ENCODE peak calls at places on chromosomes 12 and 14, in four cellular contexts. U is IMR-90, T is mesenchymal stem cell, M is H9. E is an unnamed sample.
A peak's percentile ranks its signal among the peaks of the same experiment; 100 is the strongest.

GRCh38 chr14:61841145-61841544 is 78.9 kb downstream of the SNAPC1 start:
- DNase-seq in U (no peak), T (no peak), M (no peak), E (no peak)

GRCh38 chr14:30995674-30996073 is 29.8 kb upstream of the AP4S1 start:
- DNase-seq in U (no peak), T (no peak), M (no peak), E (no peak)

GRCh38 chr14:50402965-50403364 is 6.3 kb upstream of the CDKL1 start:
- DNase-seq in U (peak; percentile 56), T (no peak), M (no peak), E (no peak)

GRCh38 chr14:23401331-23401730 is 6.7 kb downstream of the MYH6 start:
- DNase-seq in U (no peak), T (no peak), M (no peak), E (no peak)

GRCh38 chr12:124747426-124748161 is 116.1 kb downstream of the SCARB1 start:
- DNase-seq in U (peak; percentile 92), T (peak; percentile 91), M (no peak), E (no peak)

GRCh38 chr12:121894633-121895032 is 6.0 kb downstream of the PSMD9 start:
- DNase-seq in U (peak; percentile 52), T (peak; percentile 60), M (peak; percentile 57), E (peak; percentile 69)

GRCh38 chr12:127555071-127555470 is 711.9 kb upstream of the TMEM132C start:
- DNase-seq in U (no peak), T (no peak), M (no peak), E (no peak)

GRCh38 chr12:108468149-108468968 is 46.7 kb upstream of the FICD start:
- DNase-seq in U (peak; percentile 20), T (peak; percentile 26), M (no peak), E (peak; percentile 66)

GRCh38 chr12:114662512-114663177 is 21.3 kb downstream of the TBX3 start:
- DNase-seq in U (peak; percentile 91), T (peak; percentile 86), M (peak; percentile 78), E (peak; percentile 82)

GRCh38 chr14:61502459-61503093 is 181.2 kb downstream of the PRKCH start:
- DNase-seq in U (no peak), T (no peak), M (peak; percentile 69), E (peak; percentile 90)

GRCh38 chr12:53145861-53146260 is 34.7 kb upstream of the ZNF740 start:
- DNase-seq in U (no peak), T (no peak), M (no peak), E (no peak)

GRCh38 chr12:97132270-97132669 is 225.2 kb downstream of the NEDD1 start:
- DNase-seq in U (no peak), T (no peak), M (no peak), E (no peak)

GRCh38 chr14:100900837-100901390 is 2.6 kb downstream of the RTL1 start:
- DNase-seq in U (no peak), T (peak; percentile 65), M (peak; percentile 76), E (peak; percentile 79)

GRCh38 chr12:55720071-55720564 is at the start of gene RDH5:
- DNase-seq in U (peak; percentile 89), T (no peak), M (no peak), E (no peak)
- H2BK15ac ChIP-seq in U (peak within 1 kb of the TSS; percentile 12), T (peak within 1 kb of the TSS; percentile 41), M (no peak within 1 kb of the TSS), E (no peak within 1 kb of the TSS)

DNA sequence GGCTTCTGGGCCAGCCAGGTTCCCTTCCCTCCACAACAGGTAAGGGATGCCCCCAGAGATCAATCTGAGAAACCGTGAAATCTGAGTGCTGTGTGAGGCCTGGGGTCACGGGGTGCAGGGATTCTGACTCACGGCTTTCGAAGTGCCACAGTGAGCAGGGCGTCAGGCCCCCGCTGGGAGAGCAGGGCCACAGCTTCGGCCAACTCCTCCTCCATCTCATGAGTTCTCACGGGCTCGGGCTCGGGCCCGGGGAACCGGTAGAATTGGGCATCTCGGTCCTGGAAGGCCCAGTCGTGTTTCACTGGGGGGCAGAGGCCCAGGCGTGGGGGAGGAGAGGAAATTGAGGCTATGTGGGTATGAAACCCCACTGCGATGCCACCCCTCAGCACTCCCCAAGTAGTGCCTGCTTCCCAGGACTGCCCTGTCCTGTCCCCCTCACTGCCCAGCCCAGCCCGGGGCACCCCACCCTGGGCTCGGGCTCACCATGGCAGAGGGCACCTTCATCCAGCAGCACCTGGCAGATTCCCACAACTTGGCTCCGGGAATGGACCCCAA is 7.7 kb downstream of the RAPGEF3 start:
- DNase-seq in U (no peak), T (no peak), M (no peak), E (no peak)
- H2BK15ac ChIP-seq in U (no peak overlapping the region), T (no peak overlapping the region), M (no peak overlapping the region), E (no peak overlapping the region)

DNA sequence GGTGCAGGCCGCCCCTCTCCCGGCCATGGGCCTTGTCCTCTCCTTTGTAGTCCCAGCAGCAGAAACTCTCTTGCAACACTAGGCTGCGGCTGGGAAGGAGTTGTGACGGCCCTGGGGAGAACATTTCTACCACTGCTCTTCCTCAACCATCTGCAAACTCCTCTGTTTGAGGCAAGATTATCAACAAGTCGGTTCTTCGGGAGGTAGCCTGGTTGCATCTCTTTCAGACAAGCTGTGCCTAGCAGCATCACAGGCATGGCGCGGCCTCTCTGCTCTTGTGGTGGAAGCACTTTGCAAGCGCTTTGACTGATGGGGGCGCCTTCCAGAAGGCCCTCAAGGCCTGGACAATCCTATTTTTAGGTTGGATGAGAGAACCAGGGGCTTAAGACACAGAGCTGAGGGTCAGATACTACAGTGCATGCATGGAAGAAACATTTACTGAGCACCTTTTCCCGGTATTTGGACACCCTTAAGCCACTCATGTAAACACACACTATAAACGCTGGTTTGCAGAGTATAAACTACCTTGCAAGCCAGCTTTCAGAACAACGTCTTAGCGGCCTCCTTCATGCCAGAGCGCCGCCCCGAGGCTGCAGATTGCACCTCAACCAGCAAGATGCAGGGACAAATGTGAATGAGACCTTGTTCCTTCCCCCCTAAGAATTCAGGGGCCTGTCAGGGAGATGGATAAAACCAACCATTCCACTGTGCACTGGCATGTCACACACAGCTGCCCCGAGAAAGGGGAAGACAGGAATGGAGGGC is 1.3 kb upstream of the PRIMA1 start:
- DNase-seq in U (no peak), T (no peak), M (peak; percentile 54), E (peak; percentile 65)
- H2BK15ac ChIP-seq in U (no peak overlapping the region), T (no peak overlapping the region), M (no peak overlapping the region), E (no peak overlapping the region)

GRCh38 chr12:71536279-71536938 is 96.8 kb downstream of the LGR5 start:
- DNase-seq in U (no peak), T (no peak), M (no peak), E (peak; percentile 26)
- H2BK15ac ChIP-seq in U (no peak overlapping the region), T (no peak overlapping the region), M (no peak overlapping the region), E (no peak overlapping the region)

GRCh38 chr12:32115404-32116104 is 8.9 kb downstream of the BICD1 start:
- DNase-seq in U (peak; percentile 100), T (peak; percentile 97), M (peak; percentile 22), E (no peak)

GRCh38 chr12:32124637-32125036 is 18.0 kb downstream of the BICD1 start:
- DNase-seq in U (no peak), T (no peak), M (no peak), E (no peak)

GRCh38 chr12:32120419-32120818 is 13.8 kb downstream of the BICD1 start:
- DNase-seq in U (peak; percentile 40), T (no peak), M (peak; percentile 4), E (peak; percentile 74)

GRCh38 chr12:32116897-32117296 is 10.2 kb downstream of the BICD1 start:
- DNase-seq in U (peak; percentile 65), T (peak; percentile 61), M (peak; percentile 0), E (no peak)

GRCh38 chr12:32118806-32119205 is 12.2 kb downstream of the BICD1 start:
- DNase-seq in U (no peak), T (no peak), M (peak; percentile 20), E (no peak)
- H2BK15ac ChIP-seq in U (peak overlapping the region; percentile 62), T (no peak overlapping the region), M (no peak overlapping the region), E (no peak overlapping the region)

GRCh38 chr12:49674318-49674985 is 32.8 kb downstream of the FMNL3 start:
- DNase-seq in U (peak; percentile 41), T (peak; percentile 65), M (no peak), E (no peak)
- H2BK15ac ChIP-seq in U (peak overlapping the region; percentile 71), T (peak overlapping the region; percentile 87), M (no peak overlapping the region), E (no peak overlapping the region)